ENCODE peak calls at places on chromosome 1, in eight cellular contexts. E, O, Y, W, F, X, J and R are unnamed samples.
A peak's percentile ranks its signal among the peaks of the same experiment; 100 is the strongest.

GRCh38 chr1:175303308-175303707 is 110.7 kb upstream of the KIAA0040 start:
- DNase-seq in J (no peak), F (no peak), E (no peak), W (no peak), O (no peak), Y (no peak), X (no peak), R (no peak)

GRCh38 chr1:163544441-163544840 is 222.7 kb downstream of the NUF2 start:
- DNase-seq in F (no peak), Y (no peak), W (no peak), O (no peak), E (no peak), X (no peak), J (no peak), R (no peak)

GRCh38 chr1:207997486-207998268 is 86.8 kb upstream of the CD34 start:
- DNase-seq in O (peak; percentile 39), F (peak; percentile 66), Y (peak; percentile 75), W (no peak), J (peak; percentile 86), X (peak; percentile 71), E (peak; percentile 73), R (peak; percentile 41)

GRCh38 chr1:113090051-113090450 is 17.1 kb downstream of the LRIG2 start:
- DNase-seq in X (no peak), E (no peak), O (no peak), F (no peak), J (no peak), W (no peak), Y (no peak), R (no peak)

GRCh38 chr1:214019499-214019898 is 31.7 kb downstream of the PROX1 start:
- DNase-seq in Y (no peak), W (no peak), F (no peak), X (no peak), J (no peak), E (no peak), O (no peak), R (no peak)

GRCh38 chr1:166116026-166116425 is 50.8 kb downstream of the FAM78B start:
- DNase-seq in Y (no peak), F (no peak), J (no peak), X (no peak), O (no peak), E (no peak), W (no peak), R (no peak)

GRCh38 chr1:37482796-37483744 is 8.7 kb downstream of the ZC3H12A start:
- DNase-seq in J (peak; percentile 72), O (no peak), X (no peak), E (peak; percentile 24), W (no peak), Y (no peak), F (no peak), R (no peak)

GRCh38 chr1:201357636-201358348 is 19.7 kb downstream of the TNNT2 start:
- DNase-seq in J (peak; percentile 51), O (no peak), Y (no peak), E (no peak), W (no peak), X (no peak), F (no peak), R (no peak)

GRCh38 chr1:3696689-3697088 is 44.4 kb downstream of the TP73 start:
- DNase-seq in J (no peak), F (no peak), Y (no peak), E (no peak), O (no peak), X (no peak), W (no peak), R (no peak)

GRCh38 chr1:162292422-162292849 is 84.2 kb downstream of the SPATA46 start:
- DNase-seq in W (no peak), E (no peak), X (peak; percentile 65), J (no peak), Y (no peak), O (no peak), F (no peak), R (peak; percentile 69)

GRCh38 chr1:104856091-104856490 is 1106.4 kb downstream of the AMY1C start:
- DNase-seq in E (no peak), Y (no peak), O (no peak), J (no peak), X (no peak), F (no peak), W (no peak), R (no peak)

GRCh38 chr1:154751690-154752089 is 118.4 kb downstream of the KCNN3 start:
- DNase-seq in O (no peak), Y (peak; percentile 46), F (no peak), X (peak; percentile 25), E (no peak), W (peak; percentile 25), J (peak; percentile 73), R (peak; percentile 22)

GRCh38 chr1:49163041-49163440 is 386.4 kb upstream of the BEND5 start:
- DNase-seq in Y (no peak), F (no peak), X (peak; percentile 15), J (no peak), O (peak; percentile 2), W (no peak), E (no peak), R (no peak)

GRCh38 chr1:202107321-202107761 is 15.4 kb upstream of the GPR37L1 start:
- DNase-seq in J (no peak), X (no peak), O (peak; percentile 66), E (peak; percentile 77), Y (no peak), F (peak; percentile 74), W (no peak), R (peak; percentile 59)

GRCh38 chr1:178798232-178798861 is 72.5 kb downstream of the ANGPTL1 start:
- DNase-seq in E (no peak), F (no peak), Y (no peak), O (no peak), X (no peak), W (no peak), J (no peak), R (peak; percentile 46)

GRCh38 chr1:9025474-9025873 is 749 bp downstream of the SLC2A7 start:
- DNase-seq in Y (no peak), J (no peak), E (no peak), W (no peak), F (no peak), O (no peak), X (no peak), R (no peak)

GRCh38 chr1:64451449-64451848 is 18.5 kb upstream of the CACHD1 start:
- DNase-seq in O (no peak), Y (no peak), E (no peak), J (no peak), X (no peak), W (no peak), F (no peak), R (no peak)

GRCh38 chr1:153962088-153963029 is 978 bp downstream of the SLC39A1 start:
- DNase-seq in X (peak; percentile 65), W (no peak), O (peak; percentile 55), J (no peak), Y (peak; percentile 51), E (peak; percentile 64), F (peak; percentile 79), R (peak; percentile 22)

GRCh38 chr1:178464566-178464965 is 32.2 kb downstream of the CLEC20A start:
- DNase-seq in F (no peak), W (no peak), E (no peak), Y (no peak), O (no peak), X (no peak), J (no peak), R (no peak)

GRCh38 chr1:57623039-57623790 is 199.4 kb upstream of the DAB1 start:
- DNase-seq in J (no peak), Y (no peak), X (no peak), W (no peak), O (no peak), E (no peak), F (no peak), R (no peak)

GRCh38 chr1:25820247-25821111 is 725 bp downstream of the MTFR1L start:
- DNase-seq in Y (peak; percentile 87), E (no peak), F (peak; percentile 60), J (no peak), W (no peak), X (peak; percentile 76), O (peak; percentile 46), R (no peak)

GRCh38 chr1:205504311-205505075 is at the start of gene CDK18:
- DNase-seq in F (peak; percentile 89), O (peak; percentile 85), X (no peak), J (no peak), Y (peak; percentile 66), E (peak; percentile 77), W (peak; percentile 86), R (peak; percentile 86)